ENCODE peak calls at places on chromosomes 1 and 21, in eight cellular contexts. One of them, this sample, is unnamed.

GRCh38 chr1:193348126-193349045 is 162.0 kb upstream of the B3GALT2 start:
- DNase-seq in foreskin fibroblast: peak
- DNase-seq in left ventricle myocardium inferior: no peak
- DNase-seq in MCF 10A: no peak
- DNase-seq in A549: no peak
- DNase-seq in H54: no peak
- DNase-seq in stimulated activated CD4-positive, alpha-beta T cell treated with anti-CD3 and anti-CD28 coated beads, Interleukin-1b, Interleukin-23, amount 100 ng/mL, for 4 hours: no peak
- DNase-seq in C1 segment of cervical spinal cord: no peak
- DNase-seq in this sample: no peak

GRCh38 chr1:168845083-168845650 is 116.2 kb upstream of the DPT start:
- DNase-seq in A549: no peak
- DNase-seq in foreskin fibroblast: no peak
- DNase-seq in stimulated activated CD4-positive, alpha-beta T cell treated with anti-CD3 and anti-CD28 coated beads, Interleukin-1b, Interleukin-23, amount 100 ng/mL, for 4 hours: no peak
- DNase-seq in C1 segment of cervical spinal cord: no peak
- DNase-seq in left ventricle myocardium inferior: no peak
- DNase-seq in H54: no peak
- DNase-seq in MCF 10A: no peak
- DNase-seq in this sample: no peak

GRCh38 chr1:34549199-34549598 is 205.6 kb upstream of the GJB5 start:
- DNase-seq in MCF 10A: peak
- DNase-seq in A549: peak
- DNase-seq in foreskin fibroblast: no peak
- DNase-seq in stimulated activated CD4-positive, alpha-beta T cell treated with anti-CD3 and anti-CD28 coated beads, Interleukin-1b, Interleukin-23, amount 100 ng/mL, for 4 hours: no peak
- DNase-seq in H54: peak
- DNase-seq in left ventricle myocardium inferior: no peak
- DNase-seq in C1 segment of cervical spinal cord: no peak
- DNase-seq in this sample: no peak

GRCh38 chr1:46202975-46203737 is at the start of gene LURAP1:
- DNase-seq in stimulated activated CD4-positive, alpha-beta T cell treated with anti-CD3 and anti-CD28 coated beads, Interleukin-1b, Interleukin-23, amount 100 ng/mL, for 4 hours: peak
- DNase-seq in left ventricle myocardium inferior: peak
- DNase-seq in C1 segment of cervical spinal cord: peak
- DNase-seq in foreskin fibroblast: peak
- DNase-seq in MCF 10A: peak
- DNase-seq in A549: no peak
- DNase-seq in H54: peak
- DNase-seq in this sample: peak

GRCh38 chr21:45472445-45473365 is 67.7 kb downstream of the COL18A1 start:
- DNase-seq in A549: no peak
- DNase-seq in left ventricle myocardium inferior: no peak
- DNase-seq in H54: no peak
- DNase-seq in C1 segment of cervical spinal cord: no peak
- DNase-seq in foreskin fibroblast: no peak
- DNase-seq in stimulated activated CD4-positive, alpha-beta T cell treated with anti-CD3 and anti-CD28 coated beads, Interleukin-1b, Interleukin-23, amount 100 ng/mL, for 4 hours: no peak
- DNase-seq in MCF 10A: no peak
- DNase-seq in this sample: no peak

GRCh38 chr1:91511386-91511785 is 10.7 kb downstream of the CDC7 start:
- DNase-seq in stimulated activated CD4-positive, alpha-beta T cell treated with anti-CD3 and anti-CD28 coated beads, Interleukin-1b, Interleukin-23, amount 100 ng/mL, for 4 hours: no peak
- DNase-seq in MCF 10A: peak
- DNase-seq in H54: no peak
- DNase-seq in left ventricle myocardium inferior: no peak
- DNase-seq in foreskin fibroblast: peak
- DNase-seq in A549: peak
- DNase-seq in C1 segment of cervical spinal cord: no peak
- DNase-seq in this sample: no peak

GRCh38 chr1:151156515-151156819 is at the start of gene TNFAIP8L2:
- DNase-seq in A549: no peak
- DNase-seq in H54: no peak
- DNase-seq in MCF 10A: no peak
- DNase-seq in left ventricle myocardium inferior: peak
- DNase-seq in C1 segment of cervical spinal cord: no peak
- DNase-seq in foreskin fibroblast: no peak
- DNase-seq in stimulated activated CD4-positive, alpha-beta T cell treated with anti-CD3 and anti-CD28 coated beads, Interleukin-1b, Interleukin-23, amount 100 ng/mL, for 4 hours: peak
- DNase-seq in this sample: peak

GRCh38 chr1:181152892-181153633 is 64.6 kb downstream of the IER5 start:
- DNase-seq in foreskin fibroblast: peak
- DNase-seq in H54: no peak
- DNase-seq in stimulated activated CD4-positive, alpha-beta T cell treated with anti-CD3 and anti-CD28 coated beads, Interleukin-1b, Interleukin-23, amount 100 ng/mL, for 4 hours: no peak
- DNase-seq in A549: no peak
- DNase-seq in left ventricle myocardium inferior: peak
- DNase-seq in C1 segment of cervical spinal cord: no peak
- DNase-seq in MCF 10A: peak
- DNase-seq in this sample: no peak

GRCh38 chr1:175591083-175591743 is 152.2 kb downstream of the TNR start:
- DNase-seq in A549: no peak
- DNase-seq in C1 segment of cervical spinal cord: no peak
- DNase-seq in MCF 10A: no peak
- DNase-seq in H54: no peak
- DNase-seq in left ventricle myocardium inferior: peak
- DNase-seq in foreskin fibroblast: no peak
- DNase-seq in stimulated activated CD4-positive, alpha-beta T cell treated with anti-CD3 and anti-CD28 coated beads, Interleukin-1b, Interleukin-23, amount 100 ng/mL, for 4 hours: no peak
- DNase-seq in this sample: no peak

GRCh38 chr1:68808351-68808750 is 311.5 kb upstream of the DEPDC1 start:
- DNase-seq in A549: no peak
- DNase-seq in C1 segment of cervical spinal cord: no peak
- DNase-seq in foreskin fibroblast: no peak
- DNase-seq in MCF 10A: no peak
- DNase-seq in stimulated activated CD4-positive, alpha-beta T cell treated with anti-CD3 and anti-CD28 coated beads, Interleukin-1b, Interleukin-23, amount 100 ng/mL, for 4 hours: no peak
- DNase-seq in H54: no peak
- DNase-seq in left ventricle myocardium inferior: no peak
- DNase-seq in this sample: no peak

GRCh38 chr1:228035844-228036243 is 29.0 kb downstream of the WNT3A start:
- DNase-seq in H54: no peak
- DNase-seq in A549: no peak
- DNase-seq in C1 segment of cervical spinal cord: no peak
- DNase-seq in MCF 10A: no peak
- DNase-seq in stimulated activated CD4-positive, alpha-beta T cell treated with anti-CD3 and anti-CD28 coated beads, Interleukin-1b, Interleukin-23, amount 100 ng/mL, for 4 hours: no peak
- DNase-seq in left ventricle myocardium inferior: no peak
- DNase-seq in foreskin fibroblast: no peak
- DNase-seq in this sample: no peak

GRCh38 chr1:9860887-9861286 is 37.1 kb upstream of the CLSTN1 start:
- DNase-seq in C1 segment of cervical spinal cord: no peak
- DNase-seq in MCF 10A: no peak
- DNase-seq in foreskin fibroblast: no peak
- DNase-seq in stimulated activated CD4-positive, alpha-beta T cell treated with anti-CD3 and anti-CD28 coated beads, Interleukin-1b, Interleukin-23, amount 100 ng/mL, for 4 hours: no peak
- DNase-seq in H54: no peak
- DNase-seq in A549: no peak
- DNase-seq in left ventricle myocardium inferior: no peak
- DNase-seq in this sample: no peak

GRCh38 chr21:38796426-38796825 is 9.3 kb upstream of the ETS2 start:
- DNase-seq in A549: no peak
- DNase-seq in stimulated activated CD4-positive, alpha-beta T cell treated with anti-CD3 and anti-CD28 coated beads, Interleukin-1b, Interleukin-23, amount 100 ng/mL, for 4 hours: no peak
- DNase-seq in MCF 10A: peak
- DNase-seq in H54: no peak
- DNase-seq in left ventricle myocardium inferior: no peak
- DNase-seq in C1 segment of cervical spinal cord: no peak
- DNase-seq in foreskin fibroblast: no peak
- DNase-seq in this sample: no peak

This sample was measured in stimulated activated naive CD4-positive, alpha-beta T cell.